ENCODE peak calls at places on chromosomes 7 and 10, in six cellular contexts. A is GM12878, K is A549, E is endothelial cell of umbilical vein, C is HepG2, T is K562. Q is an unnamed sample.
A peak's percentile ranks its signal among the peaks of the same experiment; 100 is the strongest.

GRCh38 chr10:33273295-33274002 is 61.0 kb downstream of the NRP1 start:
- DNase-seq in A (no peak), K (peak; percentile 78), E (peak; percentile 93), C (peak; percentile 36), T (no peak), Q (no peak)

GRCh38 chr10:43595739-43596298 is 10.4 kb upstream of the ZNF485 start:
- DNase-seq in A (peak; percentile 78), K (no peak), E (no peak), C (no peak), T (no peak), Q (no peak)

GRCh38 chr10:18229839-18230238 is 89.6 kb downstream of the CACNB2 start:
- DNase-seq in A (no peak), K (no peak), E (no peak), C (no peak), T (no peak), Q (no peak)

GRCh38 chr7:19508821-19509220 is 200.0 kb downstream of the POLR1F start:
- DNase-seq in A (no peak), K (no peak), E (no peak), C (no peak), T (no peak), Q (no peak)

GRCh38 chr7:4873071-4873944 is 10.2 kb downstream of the RADIL start:
- DNase-seq in A (no peak), K (no peak), E (no peak), C (no peak), T (no peak), Q (no peak)

GRCh38 chr10:7417103-7417623 is 6.3 kb upstream of the SFMBT2 start:
- DNase-seq in A (no peak), K (no peak), E (peak; percentile 58), C (no peak), T (no peak), Q (peak; percentile 53)

GRCh38 chr7:100655908-100656674 is at the start of gene ACTL6B:
- DNase-seq in A (no peak), K (peak; percentile 72), E (peak; percentile 56), C (no peak), T (peak; percentile 100), Q (peak; percentile 62)

GRCh38 chr7:114502454-114503254 is 88.0 kb downstream of the FOXP2 start:
- DNase-seq in A (no peak), K (no peak), E (peak; percentile 84), C (no peak), T (no peak), Q (no peak)

GRCh38 chr7:11128500-11128899 is 154.8 kb downstream of the PHF14 start:
- DNase-seq in A (no peak), K (no peak), E (no peak), C (no peak), T (no peak), Q (no peak)

GRCh38 chr7:42015413-42015698 is 221.7 kb downstream of the GLI3 start:
- DNase-seq in A (no peak), K (no peak), E (no peak), C (no peak), T (no peak), Q (no peak)

GRCh38 chr7:4076701-4077294 is 605.3 kb upstream of the FOXK1 start:
- DNase-seq in A (no peak), K (no peak), E (no peak), C (no peak), T (no peak), Q (no peak)

GRCh38 chr10:26486304-26486703 is 48.2 kb downstream of the APBB1IP start:
- DNase-seq in A (no peak), K (peak; percentile 24), E (no peak), C (no peak), T (no peak), Q (no peak)

GRCh38 chr10:131431541-131431940 is 120.0 kb upstream of the TCERG1L start:
- DNase-seq in A (no peak), K (no peak), E (no peak), C (no peak), T (no peak), Q (no peak)

GRCh38 chr7:77427996-77428603 is 12.0 kb upstream of the GSAP start:
- DNase-seq in A (no peak), K (no peak), E (peak; percentile 63), C (no peak), T (no peak), Q (no peak)

GRCh38 chr7:98123073-98123696 is 16.5 kb downstream of the LMTK2 start:
- DNase-seq in A (no peak), K (no peak), E (no peak), C (no peak), T (no peak), Q (no peak)
- TF ChIP-seq MYC in A (no peak), K (no peak), E (no peak), C (no peak), T (no peak), Q (no peak)

DNA sequence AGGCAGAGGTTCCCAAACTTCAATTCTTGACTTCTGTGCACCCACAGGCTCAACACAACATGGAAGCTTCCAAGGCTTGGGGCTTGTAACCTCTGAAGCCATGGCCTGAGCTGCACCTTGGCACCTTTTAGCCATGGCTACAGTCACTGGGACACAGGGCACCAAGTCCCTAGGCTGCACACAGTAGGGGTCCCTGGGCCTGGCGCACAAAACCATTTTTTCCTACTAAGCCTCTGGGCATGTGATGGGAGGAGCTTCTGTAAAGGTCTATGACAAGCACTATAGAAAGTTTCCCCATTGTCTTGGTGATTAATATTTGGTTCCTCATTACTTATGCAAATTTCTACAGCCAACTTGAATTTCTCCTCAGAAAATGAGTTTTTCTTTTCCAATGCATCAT is 420.9 kb upstream of the GRM3 start:
- DNase-seq in A (no peak), K (no peak), E (no peak), C (no peak), T (no peak), Q (no peak)
- TF ChIP-seq MAX in A (no peak), K (no peak), E (no peak), C (no peak), T (no peak), Q (no peak)

DNA sequence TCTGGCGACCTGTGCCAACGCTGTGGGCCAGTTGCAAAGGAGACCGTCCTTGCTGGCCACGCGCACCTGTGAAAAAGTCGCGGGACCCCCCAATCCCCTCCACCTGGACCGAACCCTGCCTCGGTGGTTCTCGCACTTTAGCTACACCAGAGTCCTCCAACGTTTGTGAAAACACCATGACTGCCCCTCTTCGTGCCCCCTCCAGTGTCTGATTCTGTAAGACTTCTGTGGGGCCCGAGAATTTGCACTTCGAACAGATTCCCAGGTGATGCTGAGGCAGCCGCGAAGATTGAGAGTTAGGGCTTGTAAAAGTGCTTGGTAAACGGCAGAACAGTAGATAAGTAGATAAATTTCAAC is 102.4 kb upstream of the SVIL start:
- DNase-seq in A (no peak), K (no peak), E (no peak), C (no peak), T (no peak), Q (no peak)
- H3K4me3 ChIP-seq in A (no peak overlapping the region), K (peak overlapping the region; percentile 89), E (no peak overlapping the region), C (peak overlapping the region; percentile 85), T (no peak overlapping the region), Q (no peak overlapping the region)

GRCh38 chr7:81308643-81309354 is 389.9 kb upstream of the SEMA3C start:
- DNase-seq in A (no peak), K (no peak), E (no peak), C (no peak), T (no peak), Q (no peak)
- TF ChIP-seq MYC in A (no peak), K (no peak), E (no peak), C (no peak), T (no peak), Q (no peak)

GRCh38 chr10:95295031-95295755 is 4.4 kb upstream of the PDLIM1 start:
- DNase-seq in A (peak; percentile 96), K (no peak), E (peak; percentile 61), C (no peak), T (peak; percentile 52), Q (peak; percentile 83)
- TF ChIP-seq MAX in A (no peak), K (no peak), E (no peak), C (no peak), T (no peak), Q (no peak)

GRCh38 chr7:130909881-130910672 is 176.1 kb upstream of the KLF14 start:
- DNase-seq in A (no peak), K (no peak), E (peak; percentile 81), C (no peak), T (peak; percentile 40), Q (no peak)
- H3K4me3 ChIP-seq in A (no peak overlapping the region), K (peak overlapping the region; percentile 62), E (peak overlapping the region; percentile 88), C (peak overlapping the region; percentile 54), T (no peak overlapping the region), Q (peak overlapping the region; percentile 90)

GRCh38 chr10:12603766-12604470 is 254.6 kb downstream of the CAMK1D start:
- DNase-seq in A (no peak), K (no peak), E (no peak), C (no peak), T (no peak), Q (no peak)

GRCh38 chr10:12605580-12606405 is 256.4 kb downstream of the CAMK1D start:
- DNase-seq in A (no peak), K (peak; percentile 85), E (no peak), C (peak; percentile 71), T (no peak), Q (peak; percentile 2)

GRCh38 chr10:12606461-12606860 is 257.1 kb downstream of the CAMK1D start:
- DNase-seq in A (no peak), K (no peak), E (no peak), C (no peak), T (no peak), Q (no peak)

GRCh38 chr10:12600652-12601051 is 251.3 kb downstream of the CAMK1D start:
- DNase-seq in A (no peak), K (no peak), E (no peak), C (no peak), T (no peak), Q (no peak)

GRCh38 chr10:12602557-12602956 is 253.2 kb downstream of the CAMK1D start:
- DNase-seq in A (no peak), K (no peak), E (no peak), C (peak; percentile 4), T (no peak), Q (no peak)
- TF ChIP-seq MYC in A (no peak), K (no peak), E (no peak), C (no peak), T (no peak), Q (no peak)

GRCh38 chr10:48935141-48935540 is 4.5 kb downstream of the LRRC18 start:
- DNase-seq in A (no peak), K (no peak), E (no peak), C (no peak), T (no peak), Q (no peak)
- TF ChIP-seq MAX in A (no peak), K (no peak), E (no peak), C (no peak), T (no peak), Q (no peak)

GRCh38 chr10:123993534-123994416 is 99.6 kb downstream of the CHST15 start:
- DNase-seq in A (no peak), K (no peak), E (no peak), C (no peak), T (no peak), Q (no peak)
- H3K4me3 ChIP-seq in A (no peak overlapping the region), K (peak overlapping the region; percentile 57), E (no peak overlapping the region), C (no peak overlapping the region), T (no peak overlapping the region), Q (no peak overlapping the region)

GRCh38 chr10:114825513-114826253 is 4.1 kb downstream of the FHIP2A start:
- DNase-seq in A (peak; percentile 55), K (no peak), E (peak; percentile 64), C (no peak), T (no peak), Q (no peak)
- TF ChIP-seq MYC in A (no peak), K (no peak), E (no peak), C (no peak), T (no peak), Q (no peak)